ENCODE peak calls at places on chromosome 15, in six cellular contexts. V is stimulated activated CD4-positive, alpha-beta T cell treated with anti-CD3 and anti-CD28 coated beads, Interleukin-4, amount 100 ng/mL, for 48 hours; X is activated T-helper 1 cell treated with anti-CD3 and anti-CD28 coated beads, Interleukin-2, amount 50 U/mL, for 16 hours; D is NCI-H1092; O is AG08395; Z is non-pigmented ciliary epithelial cell. K is an unnamed sample.

GRCh38 chr15:99169769-99170311 is 65.0 kb downstream of the SYNM start:
- DNase-seq in V (no peak), Z (peak; percentile 45), X (no peak), O (peak; percentile 40), D (no peak), K (no peak)

GRCh38 chr15:76196286-76196948 is 114.9 kb downstream of the ETFA start:
- DNase-seq in V (no peak), O (peak; percentile 94), X (no peak), Z (no peak), D (no peak), K (no peak)

GRCh38 chr15:73628976-73629854 is 4.0 kb downstream of the NPTN start:
- DNase-seq in X (no peak), O (no peak), Z (no peak), V (no peak), D (no peak), K (no peak)

GRCh38 chr15:56996746-56997470 is 78.5 kb downstream of the TCF12 start:
- DNase-seq in Z (no peak), X (no peak), O (no peak), V (no peak), D (no peak), K (no peak)

GRCh38 chr15:37078566-37078965 is 21.8 kb downstream of the MEIS2 start:
- DNase-seq in X (no peak), Z (no peak), O (no peak), V (no peak), D (no peak), K (no peak)

GRCh38 chr15:63492541-63493077 is 11.8 kb upstream of the USP3 start:
- DNase-seq in X (no peak), V (no peak), D (no peak), Z (no peak), O (no peak), K (no peak)

GRCh38 chr15:31461375-31461774 is 134.7 kb downstream of the KLF13 start:
- DNase-seq in X (no peak), V (no peak), O (no peak), D (no peak), Z (no peak), K (no peak)

GRCh38 chr15:60932051-60932915 is 296.8 kb downstream of the RORA start:
- DNase-seq in O (peak; percentile 93), V (peak; percentile 69), D (no peak), Z (no peak), X (peak; percentile 39), K (no peak)

GRCh38 chr15:78076231-78077052 is 1.1 kb downstream of the TBC1D2B start:
- DNase-seq in O (no peak), X (no peak), Z (no peak), V (no peak), D (no peak), K (no peak)

GRCh38 chr15:53434174-53434678 is 325.2 kb downstream of the WDR72 start:
- DNase-seq in V (no peak), X (no peak), Z (no peak), D (no peak), O (no peak), K (no peak)

GRCh38 chr15:70264014-70264492 is 166.3 kb upstream of the TLE3 start:
- DNase-seq in D (peak; percentile 47), O (no peak), X (no peak), V (no peak), Z (no peak), K (no peak)

GRCh38 chr15:55914446-55914845 is 79.0 kb downstream of the NEDD4 start:
- DNase-seq in D (no peak), V (no peak), Z (no peak), X (no peak), O (no peak), K (no peak)

GRCh38 chr15:68440136-68440535 is 8.2 kb upstream of the ITGA11 start:
- DNase-seq in D (no peak), V (no peak), O (no peak), X (no peak), Z (no peak), K (no peak)

GRCh38 chr15:46442196-46442595 is 807.4 kb downstream of the SQOR start:
- DNase-seq in O (peak; percentile 49), X (no peak), V (no peak), D (no peak), Z (no peak), K (no peak)

GRCh38 chr15:68289621-68290352 is 12.2 kb downstream of the FEM1B start:
- DNase-seq in O (no peak), Z (no peak), D (no peak), X (no peak), V (no peak), K (no peak)

GRCh38 chr15:43420435-43420834 is 49.5 kb downstream of the TUBGCP4 start:
- DNase-seq in X (no peak), D (no peak), Z (no peak), O (no peak), V (no peak), K (no peak)

GRCh38 chr15:83208357-83208661 is 686 bp upstream of the HDGFL3 start:
- DNase-seq in X (no peak), D (no peak), Z (no peak), O (no peak), V (no peak), K (no peak)

GRCh38 chr15:58014470-58014869 is 51.0 kb downstream of the ALDH1A2 start:
- DNase-seq in X (no peak), D (no peak), Z (no peak), V (no peak), O (no peak), K (no peak)

GRCh38 chr15:45630958-45631691 is 3.7 kb upstream of the SQOR start:
- DNase-seq in O (peak; percentile 92), Z (no peak), X (no peak), D (no peak), V (no peak), K (no peak)

GRCh38 chr15:51093865-51094605 is 671 bp downstream of the TNFAIP8L3 start:
- DNase-seq in D (no peak), Z (no peak), O (no peak), V (no peak), X (no peak), K (no peak)

K was measured in progenitor cell of endocrine pancreas.